ENCODE peak calls at places on chromosomes 5 and 9, in eight cellular contexts. One of them, this sample, is unnamed.

GRCh38 chr5:179224741-179225140 is 120.5 kb downstream of the ADAMTS2 start:
- DNase-seq in CD8-positive, alpha-beta memory T cell: no peak
- DNase-seq in spleen: peak
- DNase-seq in heart right ventricle: no peak
- DNase-seq in nucleus accumbens: no peak
- DNase-seq in posterior cingulate gyrus: no peak
- DNase-seq in frontal cortex: no peak
- DNase-seq in GM20000: no peak
- DNase-seq in this sample: no peak

GRCh38 chr9:86632537-86632936 is 278.3 kb upstream of the TUT7 start:
- DNase-seq in posterior cingulate gyrus: no peak
- DNase-seq in CD8-positive, alpha-beta memory T cell: no peak
- DNase-seq in GM20000: no peak
- DNase-seq in nucleus accumbens: no peak
- DNase-seq in heart right ventricle: no peak
- DNase-seq in frontal cortex: no peak
- DNase-seq in spleen: no peak
- DNase-seq in this sample: no peak

GRCh38 chr5:174420651-174421407 is 303.6 kb upstream of the MSX2 start:
- DNase-seq in heart right ventricle: no peak
- DNase-seq in CD8-positive, alpha-beta memory T cell: no peak
- DNase-seq in frontal cortex: no peak
- DNase-seq in GM20000: no peak
- DNase-seq in posterior cingulate gyrus: no peak
- DNase-seq in nucleus accumbens: no peak
- DNase-seq in spleen: no peak
- DNase-seq in this sample: no peak

GRCh38 chr5:17614872-17615605 is 4.8 kb downstream of the TAF11L12 start:
- DNase-seq in CD8-positive, alpha-beta memory T cell: no peak
- DNase-seq in nucleus accumbens: no peak
- DNase-seq in frontal cortex: no peak
- DNase-seq in heart right ventricle: no peak
- DNase-seq in posterior cingulate gyrus: no peak
- DNase-seq in spleen: no peak
- DNase-seq in GM20000: no peak
- DNase-seq in this sample: no peak

GRCh38 chr9:121299467-121300282 is 31.7 kb downstream of the GSN start:
- DNase-seq in frontal cortex: peak
- DNase-seq in heart right ventricle: peak
- DNase-seq in spleen: peak
- DNase-seq in CD8-positive, alpha-beta memory T cell: no peak
- DNase-seq in posterior cingulate gyrus: no peak
- DNase-seq in GM20000: peak
- DNase-seq in nucleus accumbens: no peak
- DNase-seq in this sample: no peak

GRCh38 chr5:116939641-116940040 is 365.0 kb upstream of the SEMA6A start:
- DNase-seq in heart right ventricle: no peak
- DNase-seq in nucleus accumbens: no peak
- DNase-seq in CD8-positive, alpha-beta memory T cell: no peak
- DNase-seq in spleen: no peak
- DNase-seq in posterior cingulate gyrus: no peak
- DNase-seq in frontal cortex: no peak
- DNase-seq in GM20000: no peak
- DNase-seq in this sample: no peak

GRCh38 chr5:154646841-154647759 is 108.1 kb upstream of the LARP1 start:
- DNase-seq in CD8-positive, alpha-beta memory T cell: peak
- DNase-seq in GM20000: peak
- DNase-seq in nucleus accumbens: no peak
- DNase-seq in frontal cortex: no peak
- DNase-seq in heart right ventricle: peak
- DNase-seq in posterior cingulate gyrus: no peak
- DNase-seq in spleen: peak
- DNase-seq in this sample: no peak

GRCh38 chr5:13552361-13552760 is 392.1 kb downstream of the DNAH5 start:
- DNase-seq in GM20000: no peak
- DNase-seq in heart right ventricle: no peak
- DNase-seq in CD8-positive, alpha-beta memory T cell: no peak
- DNase-seq in spleen: no peak
- DNase-seq in posterior cingulate gyrus: no peak
- DNase-seq in nucleus accumbens: no peak
- DNase-seq in frontal cortex: no peak
- DNase-seq in this sample: no peak

GRCh38 chr9:119836036-119836435 is 466.8 kb upstream of the BRINP1 start:
- DNase-seq in GM20000: no peak
- DNase-seq in heart right ventricle: no peak
- DNase-seq in frontal cortex: no peak
- DNase-seq in posterior cingulate gyrus: no peak
- DNase-seq in CD8-positive, alpha-beta memory T cell: no peak
- DNase-seq in spleen: no peak
- DNase-seq in nucleus accumbens: no peak
- DNase-seq in this sample: no peak